ENCODE peak calls at places on chromosomes 16 and 17, in ten cellular contexts. F is CD4-positive, alpha-beta memory T cell; I is testis; M is GM23248; A is GM23338; G is colonic mucosa; X is CD4-positive, CD25-positive, alpha-beta regulatory T cell; C is naive thymus-derived CD4-positive, alpha-beta T cell; Z is left ventricle myocardium inferior; Y is IMR-90. W is an unnamed sample.

GRCh38 chr16:70750893-70751467 is 50.0 kb downstream of the VAC14 start:
- DNase-seq in M (peak; percentile 91), Z (peak; percentile 76), Y (peak; percentile 99), A (no peak), G (peak; percentile 60), C (no peak), X (no peak), I (peak; percentile 89), F (no peak), W (no peak)

GRCh38 chr16:31513126-31513525 is 4.9 kb upstream of the RUSF1 start:
- DNase-seq in Y (peak; percentile 68), A (no peak), I (no peak), X (no peak), G (no peak), F (no peak), C (no peak), M (peak; percentile 75), Z (no peak), W (no peak)

GRCh38 chr17:79113699-79114098 is 39.1 kb downstream of the ENGASE start:
- DNase-seq in A (no peak), F (no peak), Y (no peak), I (no peak), X (no peak), C (no peak), G (no peak), M (no peak), Z (no peak), W (no peak)

GRCh38 chr17:76246080-76247066 is 6.1 kb upstream of the RNF157 start:
- DNase-seq in Y (peak; percentile 53), Z (no peak), I (no peak), G (no peak), X (no peak), F (peak; percentile 61), M (peak; percentile 41), A (no peak), C (peak; percentile 72), W (no peak)

GRCh38 chr16:83011101-83011720 is 384.4 kb downstream of the CDH13 start:
- DNase-seq in C (no peak), A (no peak), F (no peak), Z (no peak), G (no peak), M (no peak), X (no peak), Y (no peak), I (no peak), W (no peak)

GRCh38 chr17:4142107-4142900 is 526 bp downstream of the ZZEF1 start:
- DNase-seq in A (peak; percentile 62), F (no peak), M (peak; percentile 78), Y (peak; percentile 17), G (peak; percentile 46), Z (peak; percentile 24), C (no peak), X (peak; percentile 26), I (peak; percentile 48), W (no peak)

GRCh38 chr16:54446639-54447038 is 160.1 kb upstream of the IRX3 start:
- DNase-seq in A (no peak), Y (no peak), G (no peak), Z (peak; percentile 61), C (no peak), X (no peak), I (peak; percentile 66), F (no peak), M (peak; percentile 98), W (no peak)

GRCh38 chr16:11374255-11374654 is 29.0 kb downstream of the RMI2 start:
- DNase-seq in X (no peak), C (no peak), Y (no peak), I (no peak), A (no peak), M (no peak), G (no peak), F (no peak), Z (no peak), W (no peak)

DNA sequence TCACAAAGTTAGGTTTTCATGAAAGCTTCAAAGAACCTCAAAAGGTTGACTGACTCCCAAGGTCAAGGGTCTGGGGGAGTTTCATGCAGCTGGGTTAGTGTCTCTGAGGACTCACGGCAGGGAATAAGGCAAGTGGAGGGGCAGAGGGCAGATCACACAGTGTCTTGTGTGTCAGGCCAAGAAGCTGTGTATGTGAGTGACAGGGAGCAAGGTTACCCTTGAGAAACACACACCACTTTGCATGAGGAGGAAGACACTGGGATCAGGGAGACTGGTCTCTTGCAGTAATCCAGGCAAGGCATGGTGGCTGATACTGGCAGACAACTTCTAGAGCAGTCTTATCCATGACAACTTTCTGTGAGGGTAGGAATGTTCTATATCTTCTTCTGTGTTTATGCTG is 6.3 kb downstream of the FLOT2 start:
- DNase-seq in Y (no peak), Z (no peak), F (no peak), M (no peak), I (no peak), X (no peak), G (no peak), C (no peak), A (no peak), W (no peak)
- H3K4me1 ChIP-seq in Y (peaks cover 1% of the 10 kb centered on the region), Z (peaks cover 53% of the 10 kb centered on the region), F (peaks cover 53% of the 10 kb centered on the region), M (peaks cover 3% of the 10 kb centered on the region), I (peaks cover 7% of the 10 kb centered on the region), X (peaks cover 49% of the 10 kb centered on the region), G (peaks cover 16% of the 10 kb centered on the region), C (peaks cover 15% of the 10 kb centered on the region), A (peaks cover 13% of the 10 kb centered on the region), W (peaks cover 52% of the 10 kb centered on the region)

DNA sequence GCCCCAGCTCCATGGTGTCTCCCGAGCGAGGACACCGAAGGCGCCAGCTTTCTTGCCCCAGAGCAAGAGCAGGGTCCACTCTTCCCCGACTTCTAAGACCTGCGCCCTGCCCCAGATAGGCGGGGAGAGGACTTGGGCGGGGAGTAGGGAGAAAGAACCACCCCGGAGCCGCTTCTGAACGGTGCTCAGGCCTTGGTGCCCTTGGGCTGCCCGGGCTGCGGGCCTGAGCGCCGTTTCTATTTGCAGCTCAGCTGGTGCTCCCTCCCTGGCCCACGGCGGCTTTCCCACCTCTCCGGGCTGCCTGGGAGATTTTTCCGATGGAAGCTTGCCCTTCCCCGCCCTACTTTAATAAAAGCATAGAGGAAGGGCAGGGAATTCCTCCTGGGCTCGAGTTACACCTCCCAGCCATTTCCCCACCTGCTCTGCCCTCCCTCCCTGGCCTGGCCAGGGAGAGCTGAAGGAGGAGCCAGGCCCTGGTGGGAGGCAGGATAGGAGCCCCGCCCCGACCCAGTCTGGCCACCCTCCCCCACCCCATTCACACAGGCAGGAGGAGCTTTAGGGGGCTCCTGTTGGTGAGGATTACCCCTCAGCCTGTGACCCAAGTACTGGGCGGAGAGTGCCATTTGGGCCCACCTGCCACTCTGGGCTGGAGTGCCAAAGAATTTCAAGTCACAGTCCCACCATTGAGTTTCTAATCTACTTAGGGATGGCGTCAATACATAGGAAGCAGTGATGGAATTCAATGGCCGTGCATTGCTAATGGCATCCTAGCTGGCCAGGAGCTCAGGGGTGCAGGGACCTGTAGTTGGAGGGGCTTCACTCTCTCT is 2.0 kb downstream of the MMP15 start:
- DNase-seq in G (peak; percentile 83), C (no peak), X (no peak), F (no peak), I (peak; percentile 80), A (peak; percentile 88), M (peak; percentile 43), Z (peak; percentile 70), Y (no peak), W (no peak)
- H3K4me3 ChIP-seq in G (peak overlapping the region; percentile 96), C (no peak overlapping the region), X (no peak overlapping the region), F (no peak overlapping the region), I (peak overlapping the region; percentile 70), A (peak overlapping the region; percentile 96), M (peak overlapping the region; percentile 43), Z (peak overlapping the region; percentile 84), Y (no peak overlapping the region), W (no peak overlapping the region)

GRCh38 chr16:58125781-58126335 is 3.3 kb downstream of the CFAP20 start:
- DNase-seq in Z (no peak), F (peak; percentile 9), A (no peak), G (no peak), I (no peak), Y (no peak), M (peak; percentile 20), X (no peak), C (no peak), W (no peak)

GRCh38 chr16:58124601-58124915 is 4.6 kb downstream of the CFAP20 start:
- DNase-seq in X (no peak), M (peak; percentile 70), G (no peak), C (no peak), Y (peak; percentile 76), Z (no peak), A (no peak), F (no peak), I (no peak), W (no peak)

GRCh38 chr16:58123896-58124600 is 5.1 kb downstream of the CFAP20 start:
- DNase-seq in X (no peak), M (peak; percentile 4), F (no peak), C (no peak), Z (no peak), I (no peak), G (no peak), Y (no peak), A (no peak), W (no peak)

GRCh38 chr16:58126451-58126968 is 2.7 kb downstream of the CFAP20 start:
- DNase-seq in A (no peak), C (no peak), Y (no peak), I (no peak), M (peak; percentile 31), G (no peak), Z (no peak), X (no peak), F (no peak), W (no peak)

DNA sequence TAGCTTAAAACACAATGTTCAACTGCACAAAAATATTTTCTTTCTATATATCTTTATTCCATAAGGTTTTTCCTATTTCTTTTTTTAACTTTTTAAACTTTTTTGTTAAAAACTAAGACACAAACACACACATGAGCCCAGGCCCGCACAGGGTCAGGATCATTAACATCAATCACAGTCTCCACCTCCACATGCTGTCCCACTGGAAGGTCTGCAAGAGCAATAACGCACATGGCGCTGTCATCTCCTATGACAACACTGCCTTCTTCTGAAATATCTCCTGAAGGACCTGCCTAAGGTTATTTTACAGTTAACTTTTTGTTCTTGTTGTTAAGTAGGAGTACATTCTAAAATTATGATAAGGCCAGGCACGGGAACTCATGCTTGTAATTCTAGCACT is 4.1 kb downstream of the CFAP20 start:
- DNase-seq in Z (no peak), M (peak; percentile 6), Y (no peak), I (no peak), G (no peak), X (no peak), A (no peak), C (no peak), F (no peak), W (no peak)
- H3K4me1 ChIP-seq in Z (peaks cover 93% of the 10 kb centered on the region), M (peaks cover 58% of the 10 kb centered on the region), Y (peaks cover 25% of the 10 kb centered on the region), I (peaks cover 52% of the 10 kb centered on the region), G (peaks cover 38% of the 10 kb centered on the region), X (peaks cover 62% of the 10 kb centered on the region), A (peaks cover 26% of the 10 kb centered on the region), C (peaks cover 29% of the 10 kb centered on the region), F (peaks cover 67% of the 10 kb centered on the region), W (peaks cover 53% of the 10 kb centered on the region)

GRCh38 chr17:54780238-54780637 is 120.4 kb upstream of the TOM1L1 start:
- DNase-seq in M (no peak), G (no peak), C (no peak), Y (no peak), A (no peak), X (no peak), F (no peak), Z (no peak), I (no peak), W (no peak)

GRCh38 chr17:54781389-54781788 is 119.3 kb upstream of the TOM1L1 start:
- DNase-seq in F (no peak), I (no peak), X (no peak), Z (no peak), Y (no peak), C (no peak), M (no peak), G (no peak), A (no peak), W (no peak)

GRCh38 chr17:54785643-54786258 is 114.9 kb upstream of the TOM1L1 start:
- DNase-seq in Y (no peak), I (no peak), C (no peak), Z (no peak), A (no peak), X (no peak), G (no peak), M (no peak), F (no peak), W (no peak)

GRCh38 chr17:54784305-54784704 is 116.3 kb upstream of the TOM1L1 start:
- DNase-seq in X (no peak), F (no peak), A (no peak), Z (no peak), C (no peak), Y (no peak), M (no peak), G (no peak), I (no peak), W (no peak)
- H3K4me3 ChIP-seq in X (no peak overlapping the region), F (no peak overlapping the region), A (no peak overlapping the region), Z (no peak overlapping the region), C (no peak overlapping the region), Y (no peak overlapping the region), M (no peak overlapping the region), G (no peak overlapping the region), I (no peak overlapping the region), W (no peak overlapping the region)

W was measured in CD8-positive, alpha-beta memory T cell.